ENCODE peak calls at places on chromosomes 3 and 15, in ten cellular contexts. V, L, U, I, Q, N, K, P, C and G are unnamed samples.

GRCh38 chr3:168051579-168052183 is 44.0 kb downstream of the GOLIM4 start:
- DNase-seq in Q (no peak), I (no peak), P (no peak), U (no peak), V (no peak), K (no peak), L (no peak), C (no peak), N (peak; percentile 70), G (no peak)

GRCh38 chr15:49918106-49918505 is 200.9 kb downstream of the ATP8B4 start:
- DNase-seq in U (no peak), N (peak; percentile 77), K (no peak), Q (no peak), I (no peak), P (no peak), V (no peak), C (no peak), L (no peak), G (no peak)

GRCh38 chr3:127690823-127691452 is 18.2 kb downstream of the ABTB1 start:
- DNase-seq in I (no peak), P (no peak), U (no peak), K (no peak), L (peak; percentile 51), C (no peak), Q (no peak), N (peak; percentile 68), V (no peak), G (no peak)

GRCh38 chr3:18127181-18127863 is 297.8 kb downstream of the SATB1 start:
- DNase-seq in I (no peak), Q (no peak), N (no peak), P (no peak), L (no peak), U (peak; percentile 17), K (no peak), V (no peak), C (no peak), G (no peak)

GRCh38 chr3:133042778-133043177 is 4.6 kb downstream of the TMEM108 start:
- DNase-seq in I (no peak), K (no peak), N (peak; percentile 32), Q (no peak), V (no peak), L (no peak), U (no peak), P (no peak), C (no peak), G (no peak)

GRCh38 chr3:48851407-48851806 is 3.7 kb upstream of the PRKAR2A start:
- DNase-seq in P (no peak), N (peak; percentile 59), C (no peak), U (no peak), V (no peak), Q (no peak), L (no peak), K (no peak), I (no peak), G (no peak)

GRCh38 chr15:88992216-88992615 is 79.0 kb upstream of the MFGE8 start:
- DNase-seq in U (no peak), Q (no peak), P (no peak), N (no peak), V (no peak), K (no peak), L (no peak), C (no peak), I (no peak), G (no peak)

GRCh38 chr3:146783446-146783845 is 178.3 kb upstream of the PLSCR5 start:
- DNase-seq in U (no peak), N (no peak), P (no peak), I (no peak), K (no peak), V (no peak), L (no peak), Q (no peak), C (no peak), G (no peak)

GRCh38 chr3:49611714-49612113 is 57.4 kb downstream of the BSN start:
- DNase-seq in C (no peak), P (no peak), L (no peak), V (no peak), K (no peak), N (no peak), I (no peak), U (no peak), Q (no peak), G (no peak)

GRCh38 chr15:26623071-26623470 is 149.8 kb downstream of the GABRB3 start:
- DNase-seq in C (no peak), V (no peak), L (no peak), P (no peak), I (no peak), U (no peak), K (no peak), N (no peak), Q (no peak), G (no peak)

GRCh38 chr15:68201879-68202261 is 3.3 kb downstream of the CALML4 start:
- DNase-seq in Q (no peak), C (no peak), P (no peak), N (no peak), U (no peak), V (no peak), K (no peak), L (no peak), I (no peak), G (no peak)

GRCh38 chr3:119356646-119357045 is 62.5 kb downstream of the ARHGAP31 start:
- DNase-seq in L (no peak), P (no peak), C (no peak), Q (no peak), V (no peak), I (no peak), N (peak; percentile 41), K (no peak), U (no peak), G (no peak)

GRCh38 chr3:107373896-107374295 is 3.3 kb upstream of the CCDC54 start:
- DNase-seq in U (no peak), L (no peak), N (no peak), V (no peak), P (no peak), K (no peak), I (no peak), Q (no peak), C (no peak), G (no peak)

GRCh38 chr3:114432356-114432755 is 138.5 kb downstream of the TIGIT start:
- DNase-seq in I (no peak), L (no peak), N (no peak), U (no peak), K (no peak), V (no peak), C (no peak), P (no peak), Q (no peak), G (no peak)

GRCh38 chr3:117540583-117540982 is 831.0 kb downstream of the TUSC7 start:
- DNase-seq in I (no peak), L (no peak), N (no peak), V (no peak), U (no peak), P (no peak), Q (no peak), K (no peak), C (no peak), G (no peak)

GRCh38 chr3:64676831-64677230 is 11.0 kb downstream of the ADAMTS9 start:
- DNase-seq in U (no peak), P (no peak), C (no peak), K (no peak), V (no peak), L (no peak), N (no peak), I (no peak), Q (no peak), G (no peak)

GRCh38 chr3:172148269-172148668 is 108.9 kb downstream of the FNDC3B start:
- DNase-seq in Q (no peak), U (no peak), V (no peak), N (peak; percentile 54), P (no peak), C (no peak), I (no peak), L (no peak), K (no peak), G (no peak)

GRCh38 chr3:40593351-40593750 is 68.6 kb downstream of the ZNF621 start:
- DNase-seq in C (no peak), L (no peak), V (no peak), N (peak; percentile 7), I (no peak), Q (no peak), P (no peak), U (no peak), K (no peak), G (no peak)

GRCh38 chr3:154430014-154430413 is at the start of gene GPR149:
- DNase-seq in L (no peak), C (no peak), I (no peak), Q (no peak), N (no peak), V (no peak), K (no peak), U (no peak), P (no peak), G (no peak)